ENCODE peak calls at places on chromosome 15, in nine cellular contexts. K, F, J, O, L, T, V, B and Q are unnamed samples.

GRCh38 chr15:28021281-28022039 is 77.7 kb downstream of the OCA2 start:
- DNase-seq in K (no peak), F (peak), J (no peak), O (no peak), L (peak), T (no peak), V (peak), B (peak), Q (peak)

GRCh38 chr15:78391781-78392180 is 46.2 kb upstream of the IREB2 start:
- DNase-seq in K (no peak), F (no peak), J (no peak), O (no peak), L (no peak), T (no peak), V (no peak), B (no peak), Q (no peak)

GRCh38 chr15:76799760-76800159 is 105.4 kb downstream of the SCAPER start:
- DNase-seq in K (no peak), F (no peak), J (no peak), O (no peak), L (no peak), T (no peak), V (peak), B (no peak), Q (no peak)

GRCh38 chr15:39172380-39173281 is 408.2 kb upstream of the THBS1 start:
- DNase-seq in K (no peak), F (no peak), J (no peak), O (no peak), L (peak), T (peak), V (no peak), B (peak), Q (no peak)

GRCh38 chr15:39287322-39288195 is 293.3 kb upstream of the THBS1 start:
- DNase-seq in K (no peak), F (no peak), J (no peak), O (no peak), L (no peak), T (no peak), V (peak), B (no peak), Q (no peak)

GRCh38 chr15:66184936-66185790 is 68.4 kb downstream of the MEGF11 start:
- DNase-seq in K (no peak), F (no peak), J (no peak), O (no peak), L (no peak), T (no peak), V (no peak), B (peak), Q (no peak)

GRCh38 chr15:49492834-49493233 is 69.8 kb downstream of the FGF7 start:
- DNase-seq in K (no peak), F (peak), J (no peak), O (no peak), L (no peak), T (no peak), V (peak), B (no peak), Q (no peak)

GRCh38 chr15:83276661-83277060 is 7.8 kb downstream of the BNC1 start:
- DNase-seq in K (no peak), F (no peak), J (no peak), O (no peak), L (no peak), T (no peak), V (no peak), B (no peak), Q (no peak)

GRCh38 chr15:64046347-64047153 is at the start of gene DAPK2:
- DNase-seq in K (peak), F (peak), J (peak), O (peak), L (peak), T (peak), V (peak), B (peak), Q (peak)

GRCh38 chr15:57591822-57592367 is at the start of gene MYZAP:
- DNase-seq in K (peak), F (no peak), J (peak), O (peak), L (peak), T (peak), V (peak), B (peak), Q (peak)

GRCh38 chr15:59996498-59997041 is 7.5 kb upstream of the FOXB1 start:
- DNase-seq in K (no peak), F (no peak), J (no peak), O (no peak), L (no peak), T (no peak), V (no peak), B (peak), Q (no peak)

GRCh38 chr15:89416339-89417183 is 79.8 kb downstream of the RHCG start:
- DNase-seq in K (peak), F (peak), J (peak), O (peak), L (peak), T (peak), V (peak), B (peak), Q (peak)

GRCh38 chr15:40249477-40250303 is 10.8 kb downstream of the PAK6 start:
- DNase-seq in K (no peak), F (no peak), J (no peak), O (no peak), L (no peak), T (no peak), V (peak), B (no peak), Q (no peak)

GRCh38 chr15:72968531-72968922 is 83.7 kb upstream of the NEO1 start:
- DNase-seq in K (no peak), F (no peak), J (no peak), O (no peak), L (no peak), T (no peak), V (peak), B (no peak), Q (no peak)

GRCh38 chr15:58608129-58608590 is 141.3 kb downstream of the ADAM10 start:
- DNase-seq in K (no peak), F (no peak), J (no peak), O (no peak), L (no peak), T (no peak), V (no peak), B (no peak), Q (no peak)

GRCh38 chr15:89810837-89811236 is 3.8 kb downstream of the ANPEP start:
- DNase-seq in K (no peak), F (no peak), J (no peak), O (no peak), L (no peak), T (no peak), V (no peak), B (no peak), Q (no peak)

GRCh38 chr15:56523521-56523920 is 58.6 kb upstream of the MNS1 start:
- DNase-seq in K (no peak), F (no peak), J (no peak), O (no peak), L (no peak), T (no peak), V (peak), B (no peak), Q (no peak)

GRCh38 chr15:82666606-82667005 is 19.4 kb upstream of the CPEB1 start:
- DNase-seq in K (no peak), F (no peak), J (no peak), O (no peak), L (no peak), T (no peak), V (no peak), B (no peak), Q (no peak)

GRCh38 chr15:42507514-42507913 is 12.1 kb downstream of the SNAP23 start:
- DNase-seq in K (no peak), F (no peak), J (no peak), O (no peak), L (no peak), T (no peak), V (peak), B (no peak), Q (no peak)

GRCh38 chr15:38549222-38549621 is 15.4 kb downstream of the RASGRP1 start:
- DNase-seq in K (no peak), F (no peak), J (no peak), O (no peak), L (no peak), T (no peak), V (no peak), B (no peak), Q (no peak)

GRCh38 chr15:37767841-37768455 is 166.5 kb upstream of the TMCO5A start:
- DNase-seq in K (no peak), F (no peak), J (no peak), O (no peak), L (no peak), T (no peak), V (peak), B (no peak), Q (no peak)

GRCh38 chr15:57797145-57797544 is 90.6 kb downstream of the POLR2M start:
- DNase-seq in K (no peak), F (no peak), J (no peak), O (no peak), L (no peak), T (no peak), V (no peak), B (no peak), Q (no peak)

GRCh38 chr15:66483131-66483566 is 14.4 kb downstream of the SNAPC5 start:
- DNase-seq in K (no peak), F (no peak), J (peak), O (no peak), L (no peak), T (no peak), V (peak), B (no peak), Q (no peak)

GRCh38 chr15:32730677-32731654 is 13.2 kb downstream of the GREM1 start:
- DNase-seq in K (peak), F (no peak), J (no peak), O (no peak), L (peak), T (no peak), V (peak), B (peak), Q (peak)

GRCh38 chr15:64067564-64068030 is 21.3 kb upstream of the DAPK2 start:
- DNase-seq in K (peak), F (peak), J (peak), O (peak), L (peak), T (peak), V (peak), B (peak), Q (peak)

GRCh38 chr15:73389971-73390544 is 21.3 kb upstream of the HCN4 start:
- DNase-seq in K (no peak), F (no peak), J (no peak), O (no peak), L (no peak), T (no peak), V (no peak), B (no peak), Q (no peak)

GRCh38 chr15:40953713-40954074 is 423 bp downstream of the CHAC1 start:
- DNase-seq in K (peak), F (no peak), J (no peak), O (no peak), L (peak), T (no peak), V (no peak), B (no peak), Q (no peak)

GRCh38 chr15:101675796-101676582 is 23.8 kb upstream of the TM2D3 start:
- DNase-seq in K (no peak), F (no peak), J (no peak), O (no peak), L (no peak), T (no peak), V (peak), B (peak), Q (no peak)

GRCh38 chr15:43125095-43125661 is 8.2 kb upstream of the TMEM62 start:
- DNase-seq in K (no peak), F (no peak), J (no peak), O (no peak), L (no peak), T (no peak), V (no peak), B (no peak), Q (no peak)

GRCh38 chr15:60908888-60909287 is 320.2 kb downstream of the RORA start:
- DNase-seq in K (no peak), F (no peak), J (no peak), O (no peak), L (no peak), T (no peak), V (no peak), B (no peak), Q (no peak)

GRCh38 chr15:44492040-44492439 is 44.9 kb upstream of the EIF3J start:
- DNase-seq in K (no peak), F (no peak), J (no peak), O (no peak), L (no peak), T (no peak), V (no peak), B (no peak), Q (no peak)

DNA sequence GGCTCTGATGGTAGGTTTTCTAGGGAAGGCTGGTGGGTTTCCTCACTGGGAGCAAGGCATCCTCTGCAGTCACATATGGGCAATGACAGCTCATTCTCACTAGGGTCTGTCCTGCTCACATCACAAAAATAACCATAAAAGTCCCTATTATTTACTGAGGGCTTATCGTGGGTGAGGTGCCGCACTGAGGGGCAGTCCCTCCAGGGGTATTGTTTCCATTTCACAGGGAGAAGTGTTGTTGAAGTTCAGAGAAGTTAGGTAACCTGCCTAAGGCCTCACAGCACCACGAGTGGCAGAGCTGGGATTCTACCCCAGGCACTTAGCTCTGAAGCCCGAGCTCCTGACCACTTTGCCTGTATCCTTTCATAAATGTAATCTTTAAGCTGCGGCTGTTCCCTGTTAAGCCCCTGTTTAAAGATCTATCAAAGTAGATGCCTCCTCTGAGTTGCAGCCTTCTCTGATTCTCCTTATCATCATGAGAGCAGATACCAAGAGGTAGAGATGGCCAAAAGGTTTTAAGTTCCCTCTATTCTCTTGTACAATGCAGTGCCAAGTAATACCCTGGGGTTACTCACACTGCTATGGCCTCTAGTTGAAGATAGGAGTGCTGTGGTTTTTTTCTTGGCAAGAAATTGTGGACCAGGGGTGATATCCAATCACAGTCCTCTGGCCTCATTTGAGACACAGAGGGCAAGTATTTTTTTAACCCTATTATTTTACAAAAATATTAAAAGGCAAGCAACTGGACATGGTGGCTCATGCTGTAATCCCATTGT is 107.0 kb downstream of the RPLP1 start:
- DNase-seq in K (no peak), F (no peak), J (no peak), O (no peak), L (no peak), T (no peak), V (no peak), B (no peak), Q (no peak)
- TF ChIP-seq CTCF in K (no peak), F (no peak), J (no peak), O (no peak), L (peak), T (no peak), V (no peak), B (no peak), Q (no peak)

GRCh38 chr15:25703726-25704125 is 159.4 kb downstream of the ATP10A start:
- DNase-seq in K (no peak), F (no peak), J (no peak), O (no peak), L (no peak), T (no peak), V (no peak), B (no peak), Q (no peak)
- TF ChIP-seq CTCF in K (no peak), F (no peak), J (no peak), O (no peak), L (no peak), T (no peak), V (no peak), B (no peak), Q (no peak)

DNA sequence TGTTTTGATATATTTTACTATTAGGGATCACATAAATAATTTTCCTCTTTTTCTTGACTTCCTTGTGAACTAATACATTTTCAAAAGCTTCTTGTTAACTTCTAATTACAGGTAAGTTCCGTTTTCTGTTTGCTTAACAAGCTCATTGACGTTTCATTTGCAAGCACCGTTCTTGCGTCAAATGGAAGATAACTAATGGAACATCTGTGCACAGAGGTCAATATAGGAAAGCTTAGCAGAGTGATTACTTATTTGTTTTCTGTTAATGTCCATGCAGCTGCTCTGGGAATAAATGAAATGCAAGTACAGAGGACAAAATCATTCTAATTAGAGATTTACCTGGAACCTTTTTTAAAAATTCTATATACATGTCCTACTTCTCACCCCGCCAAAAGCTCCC is 115.5 kb upstream of the C2CD4B start:
- DNase-seq in K (no peak), F (no peak), J (no peak), O (no peak), L (no peak), T (no peak), V (no peak), B (no peak), Q (no peak)
- TF ChIP-seq CTCF in K (no peak), F (no peak), J (no peak), O (no peak), L (no peak), T (no peak), V (no peak), B (no peak), Q (no peak)

GRCh38 chr15:100525894-100526512 is 2.7 kb downstream of the CERS3 start:
- DNase-seq in K (no peak), F (no peak), J (peak), O (no peak), L (no peak), T (peak), V (no peak), B (no peak), Q (no peak)
- TF ChIP-seq CTCF in K (no peak), F (no peak), J (no peak), O (no peak), L (no peak), T (no peak), V (peak), B (peak), Q (no peak)

GRCh38 chr15:98853161-98853560 is 154.4 kb downstream of the PGPEP1L start:
- DNase-seq in K (peak), F (peak), J (peak), O (peak), L (peak), T (peak), V (peak), B (peak), Q (peak)

GRCh38 chr15:98854496-98854895 is 153.1 kb downstream of the PGPEP1L start:
- DNase-seq in K (no peak), F (no peak), J (no peak), O (no peak), L (no peak), T (no peak), V (no peak), B (no peak), Q (no peak)

GRCh38 chr15:98855067-98855814 is 152.4 kb downstream of the PGPEP1L start:
- DNase-seq in K (no peak), F (no peak), J (no peak), O (no peak), L (no peak), T (no peak), V (peak), B (no peak), Q (no peak)

GRCh38 chr15:98853593-98854420 is 153.8 kb downstream of the PGPEP1L start:
- DNase-seq in K (no peak), F (no peak), J (no peak), O (no peak), L (peak), T (no peak), V (peak), B (no peak), Q (no peak)

GRCh38 chr15:98850991-98851776 is 156.4 kb downstream of the PGPEP1L start:
- DNase-seq in K (peak), F (peak), J (peak), O (peak), L (peak), T (peak), V (peak), B (peak), Q (peak)
- TF ChIP-seq CTCF in K (peak), F (peak), J (peak), O (peak), L (peak), T (peak), V (peak), B (peak), Q (peak)

DNA sequence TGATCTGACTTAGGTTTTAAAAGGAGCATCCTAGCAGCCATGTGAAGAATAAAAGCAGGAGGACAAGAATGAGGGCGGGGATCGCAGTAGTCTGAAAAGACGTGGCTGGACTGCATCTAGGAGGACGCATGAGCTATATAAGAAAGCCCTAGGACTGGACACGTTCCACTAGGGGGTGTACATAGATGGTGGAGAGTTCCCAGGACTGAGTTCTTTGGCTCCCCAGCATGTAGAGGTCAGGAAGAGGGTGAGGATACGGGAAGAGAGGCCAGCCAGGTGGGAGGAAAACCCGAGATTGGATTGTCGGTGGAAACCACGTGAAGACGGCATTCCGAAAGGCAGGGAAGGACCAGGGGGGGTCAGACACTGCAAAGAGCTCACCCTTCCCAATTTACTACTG is 64.2 kb upstream of the CFAP161 start:
- DNase-seq in K (no peak), F (no peak), J (no peak), O (no peak), L (no peak), T (no peak), V (no peak), B (no peak), Q (no peak)
- TF ChIP-seq CTCF in K (no peak), F (no peak), J (no peak), O (no peak), L (no peak), T (no peak), V (no peak), B (no peak), Q (no peak)

GRCh38 chr15:36591534-36592411 is 12.3 kb downstream of the CDIN1 start:
- DNase-seq in K (no peak), F (no peak), J (no peak), O (no peak), L (no peak), T (peak), V (peak), B (no peak), Q (no peak)
- TF ChIP-seq CTCF in K (no peak), F (no peak), J (no peak), O (no peak), L (no peak), T (no peak), V (peak), B (no peak), Q (no peak)

DNA sequence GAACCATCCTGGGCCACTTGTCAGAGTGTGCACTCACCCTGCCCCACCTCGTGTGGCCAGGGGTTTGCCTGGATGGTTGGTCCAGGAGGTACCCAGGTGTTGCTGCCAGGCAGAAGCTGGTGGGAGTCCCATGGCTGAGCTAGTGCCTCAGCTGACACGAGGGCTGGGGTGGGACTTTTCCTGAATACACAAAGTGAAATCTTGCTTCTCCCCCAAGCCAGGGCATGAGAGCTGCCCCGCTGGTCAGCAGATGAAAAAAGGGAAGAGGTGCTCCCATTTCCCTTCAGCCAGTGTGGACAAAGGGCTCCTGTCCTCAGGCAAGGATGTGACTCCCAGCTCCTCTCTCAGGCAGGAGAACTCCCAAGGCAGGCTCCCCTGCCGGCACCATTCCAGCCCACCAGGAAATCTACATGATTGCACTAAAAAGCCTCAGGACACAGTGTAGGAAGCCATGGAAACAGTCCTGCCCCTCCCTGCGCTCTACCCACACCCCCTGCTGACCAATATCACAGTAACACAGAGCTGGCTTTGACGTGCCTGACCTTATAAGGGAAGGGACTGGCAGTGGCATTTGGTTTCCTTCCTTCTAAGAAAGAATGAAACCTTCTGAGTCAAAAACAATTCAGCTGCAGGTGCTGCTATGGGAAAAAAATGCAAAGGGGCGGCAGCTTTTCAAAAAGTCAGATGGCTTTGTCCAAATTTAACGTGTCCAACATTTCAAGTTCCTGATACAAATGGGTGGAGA is 33.9 kb downstream of the MYO5C start:
- DNase-seq in K (peak), F (peak), J (peak), O (peak), L (peak), T (peak), V (peak), B (peak), Q (peak)
- TF ChIP-seq CTCF in K (no peak), F (no peak), J (no peak), O (no peak), L (no peak), T (no peak), V (no peak), B (no peak), Q (no peak)